ENCODE peak calls at places on chromosomes 7 and 10, in four cellular contexts. One of them, this sample, is unnamed.

GRCh38 chr10:72234560-72235095 is 18.6 kb upstream of the ASCC1 start:
- DNase-seq in MM.1S: no peak
- DNase-seq in left ventricle myocardium inferior: no peak
- DNase-seq in GM13977: no peak
- DNase-seq in this sample: no peak

GRCh38 chr7:36236073-36236472 is 83.0 kb downstream of the EEPD1 start:
- DNase-seq in left ventricle myocardium inferior: no peak
- DNase-seq in GM13977: no peak
- DNase-seq in MM.1S: no peak
- DNase-seq in this sample: no peak

GRCh38 chr10:30373596-30374327 is 24.7 kb upstream of the MTPAP start:
- DNase-seq in MM.1S: no peak
- DNase-seq in GM13977: no peak
- DNase-seq in left ventricle myocardium inferior: no peak
- DNase-seq in this sample: no peak

GRCh38 chr7:103048833-103049232 is 25.8 kb downstream of the FBXL13 start:
- DNase-seq in GM13977: no peak
- DNase-seq in MM.1S: no peak
- DNase-seq in left ventricle myocardium inferior: no peak
- DNase-seq in this sample: no peak

GRCh38 chr7:69643708-69644445 is 45.6 kb downstream of the AUTS2 start:
- DNase-seq in GM13977: no peak
- DNase-seq in MM.1S: no peak
- DNase-seq in left ventricle myocardium inferior: no peak
- DNase-seq in this sample: no peak

GRCh38 chr10:31838709-31839108 is 89.9 kb downstream of the ARHGAP12 start:
- DNase-seq in left ventricle myocardium inferior: no peak
- DNase-seq in GM13977: no peak
- DNase-seq in MM.1S: no peak
- DNase-seq in this sample: no peak

GRCh38 chr10:35903021-35903420 is 260.9 kb upstream of the FZD8 start:
- DNase-seq in MM.1S: no peak
- DNase-seq in left ventricle myocardium inferior: no peak
- DNase-seq in GM13977: no peak
- DNase-seq in this sample: no peak

GRCh38 chr10:101292194-101293006 is 61.6 kb upstream of the BTRC start:
- DNase-seq in left ventricle myocardium inferior: peak
- DNase-seq in GM13977: no peak
- DNase-seq in MM.1S: no peak
- DNase-seq in this sample: no peak

GRCh38 chr7:69932034-69932628 is 333.9 kb downstream of the AUTS2 start:
- DNase-seq in GM13977: no peak
- DNase-seq in left ventricle myocardium inferior: no peak
- DNase-seq in MM.1S: no peak
- DNase-seq in this sample: no peak

DNA sequence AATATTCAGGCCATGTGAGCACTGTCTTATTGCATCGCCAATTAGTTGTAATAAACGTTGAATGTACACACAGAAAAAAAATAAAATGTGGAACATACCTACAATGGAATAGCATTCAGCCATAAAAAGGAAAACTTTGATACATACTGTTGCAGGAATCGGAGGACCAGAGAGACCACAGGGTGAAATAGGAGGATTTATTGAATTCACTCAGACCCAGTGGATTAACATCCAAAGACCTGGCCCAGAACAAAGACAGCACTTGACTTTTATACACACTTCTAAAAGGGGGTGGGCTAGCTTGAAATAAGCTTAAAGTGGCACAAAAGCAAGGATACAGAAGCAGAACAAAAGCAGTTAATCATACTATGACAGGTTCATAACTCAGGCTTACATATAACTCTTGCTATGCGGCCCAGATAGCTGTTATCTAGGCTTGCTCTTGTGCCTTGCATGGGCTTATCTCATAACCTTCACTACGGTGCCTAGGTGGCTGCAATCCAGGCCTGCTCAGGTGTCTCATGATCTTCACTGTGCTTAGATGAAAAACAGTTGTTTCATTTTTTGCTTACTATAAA is 292.2 kb upstream of the TAC1 start:
- DNase-seq in left ventricle myocardium inferior: no peak
- DNase-seq in GM13977: no peak
- DNase-seq in MM.1S: no peak
- DNase-seq in this sample: no peak
- TF ChIP-seq CTCF in left ventricle myocardium inferior: no peak
- TF ChIP-seq CTCF in GM13977: no peak
- TF ChIP-seq CTCF in MM.1S: no peak
- TF ChIP-seq CTCF in this sample: no peak

GRCh38 chr10:112872728-112873127 is 77.3 kb upstream of the TCF7L2 start:
- DNase-seq in MM.1S: no peak
- DNase-seq in GM13977: no peak
- DNase-seq in left ventricle myocardium inferior: no peak
- DNase-seq in this sample: no peak
- TF ChIP-seq CTCF in MM.1S: peak
- TF ChIP-seq CTCF in GM13977: peak
- TF ChIP-seq CTCF in left ventricle myocardium inferior: no peak
- TF ChIP-seq CTCF in this sample: peak

GRCh38 chr10:96468845-96469244 is 44.9 kb downstream of the TLL2 start:
- DNase-seq in left ventricle myocardium inferior: no peak
- DNase-seq in MM.1S: no peak
- DNase-seq in GM13977: no peak
- DNase-seq in this sample: no peak

GRCh38 chr10:96473866-96474265 is 39.9 kb downstream of the TLL2 start:
- DNase-seq in MM.1S: no peak
- DNase-seq in left ventricle myocardium inferior: no peak
- DNase-seq in GM13977: no peak
- DNase-seq in this sample: peak

GRCh38 chr10:96465599-96465998 is 48.1 kb downstream of the TLL2 start:
- DNase-seq in GM13977: no peak
- DNase-seq in MM.1S: no peak
- DNase-seq in left ventricle myocardium inferior: no peak
- DNase-seq in this sample: no peak

GRCh38 chr10:96470108-96470743 is 43.5 kb downstream of the TLL2 start:
- DNase-seq in left ventricle myocardium inferior: no peak
- DNase-seq in MM.1S: peak
- DNase-seq in GM13977: peak
- DNase-seq in this sample: no peak
- TF ChIP-seq CTCF in left ventricle myocardium inferior: peak
- TF ChIP-seq CTCF in MM.1S: peak
- TF ChIP-seq CTCF in GM13977: peak
- TF ChIP-seq CTCF in this sample: peak

DNA sequence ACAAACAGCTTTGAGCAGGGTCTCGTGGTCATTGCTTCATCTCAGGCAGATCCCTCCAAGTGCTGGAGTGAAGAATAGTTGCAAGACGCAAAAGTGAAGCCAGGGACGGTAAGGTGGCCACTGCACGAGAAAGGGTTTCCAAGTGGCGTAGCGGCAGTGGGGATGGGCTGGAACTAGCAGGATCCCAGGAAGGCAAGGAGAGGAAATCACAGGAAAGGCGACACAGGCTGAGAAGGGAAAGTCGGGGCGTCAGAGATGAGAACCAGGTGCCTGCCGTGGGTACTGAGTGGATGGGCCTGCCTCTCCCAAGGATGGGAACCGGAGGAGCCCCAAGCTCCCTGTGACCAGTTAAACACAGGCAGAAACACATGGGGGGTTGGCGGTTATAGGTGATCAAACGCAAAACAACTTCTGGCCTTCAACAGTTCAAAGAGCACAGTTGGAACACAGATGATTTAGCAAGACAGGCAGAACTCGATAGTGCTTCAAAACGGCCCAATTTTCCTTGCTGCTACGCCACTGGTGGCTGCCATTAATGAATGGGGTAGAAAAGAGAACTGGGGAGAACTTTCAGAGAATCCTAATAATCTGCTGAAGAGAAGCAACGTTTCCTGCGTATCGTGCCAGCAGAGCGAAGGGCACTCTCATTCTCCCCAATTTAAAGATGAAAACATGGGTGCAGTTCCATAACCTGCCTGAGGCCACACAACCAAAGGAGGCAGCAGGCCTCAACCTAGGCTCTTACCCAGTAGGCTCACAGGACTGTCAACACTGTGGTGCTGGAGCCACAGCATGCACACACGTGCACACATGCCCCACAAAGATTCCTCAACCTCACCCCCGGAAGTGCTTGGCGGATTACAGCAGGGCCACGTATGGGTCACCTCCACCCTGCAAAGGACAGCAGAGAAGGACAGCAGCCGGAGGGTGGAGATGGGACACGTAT is 61.9 kb downstream of the MAD1L1 start:
- DNase-seq in MM.1S: no peak
- DNase-seq in GM13977: no peak
- DNase-seq in left ventricle myocardium inferior: no peak
- DNase-seq in this sample: no peak
- TF ChIP-seq CTCF in MM.1S: no peak
- TF ChIP-seq CTCF in GM13977: no peak
- TF ChIP-seq CTCF in left ventricle myocardium inferior: no peak
- TF ChIP-seq CTCF in this sample: no peak

DNA sequence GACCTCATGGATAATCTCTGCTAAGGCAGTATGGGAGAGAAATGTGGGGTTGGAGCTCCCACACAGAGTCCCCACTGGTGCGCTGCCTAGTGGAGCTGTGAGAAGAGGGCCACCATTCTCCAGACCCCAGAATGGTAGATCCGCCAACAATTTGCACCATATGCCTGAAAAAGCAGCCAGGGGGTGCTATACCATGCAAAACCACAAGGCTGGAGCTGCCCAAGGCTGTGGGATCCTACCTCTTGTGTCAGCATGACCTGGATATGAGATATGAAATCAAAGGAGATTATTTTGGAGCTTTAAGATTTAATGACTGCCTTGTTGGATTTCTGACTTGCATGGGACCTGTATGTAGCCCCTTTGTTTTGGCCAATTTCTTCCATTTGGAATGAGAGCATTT is 27.0 kb upstream of the SAMD9L start:
- DNase-seq in GM13977: no peak
- DNase-seq in left ventricle myocardium inferior: no peak
- DNase-seq in MM.1S: no peak
- DNase-seq in this sample: no peak
- TF ChIP-seq CTCF in GM13977: no peak
- TF ChIP-seq CTCF in left ventricle myocardium inferior: no peak
- TF ChIP-seq CTCF in MM.1S: no peak
- TF ChIP-seq CTCF in this sample: no peak

GRCh38 chr7:44967571-44968446 is 11.0 kb downstream of the MYO1G start:
- DNase-seq in left ventricle myocardium inferior: no peak
- DNase-seq in MM.1S: no peak
- DNase-seq in GM13977: no peak
- DNase-seq in this sample: no peak
- TF ChIP-seq CTCF in left ventricle myocardium inferior: peak
- TF ChIP-seq CTCF in MM.1S: peak
- TF ChIP-seq CTCF in GM13977: no peak
- TF ChIP-seq CTCF in this sample: peak

GRCh38 chr10:132163278-132163765 is 23.4 kb upstream of the DPYSL4 start:
- DNase-seq in GM13977: peak
- DNase-seq in MM.1S: no peak
- DNase-seq in left ventricle myocardium inferior: no peak
- DNase-seq in this sample: no peak
- TF ChIP-seq CTCF in GM13977: no peak
- TF ChIP-seq CTCF in MM.1S: peak
- TF ChIP-seq CTCF in left ventricle myocardium inferior: peak
- TF ChIP-seq CTCF in this sample: no peak

GRCh38 chr7:101595766-101596537 is 33.1 kb downstream of the MYL10 start:
- DNase-seq in GM13977: no peak
- DNase-seq in left ventricle myocardium inferior: no peak
- DNase-seq in MM.1S: no peak
- DNase-seq in this sample: no peak
- TF ChIP-seq CTCF in GM13977: no peak
- TF ChIP-seq CTCF in left ventricle myocardium inferior: no peak
- TF ChIP-seq CTCF in MM.1S: no peak
- TF ChIP-seq CTCF in this sample: no peak

DNA sequence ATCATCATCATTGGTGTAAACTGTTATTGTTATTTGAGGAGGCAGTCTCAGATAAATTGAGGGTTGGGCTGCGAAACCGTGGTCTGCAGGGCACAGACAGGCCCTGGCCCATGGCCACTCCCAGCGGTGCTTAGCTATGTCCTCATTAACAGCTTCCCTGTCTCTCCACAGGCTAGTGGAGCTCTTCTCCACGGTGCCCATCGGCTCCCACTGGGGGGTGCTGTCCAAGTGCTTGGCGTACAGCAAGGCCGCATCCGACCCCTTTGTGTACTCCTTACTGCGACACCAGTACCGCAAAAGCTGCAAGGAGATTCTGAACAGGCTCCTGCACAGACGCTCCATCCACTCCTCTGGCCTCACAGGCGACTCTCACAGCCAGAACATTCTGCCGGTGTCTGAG is 21.6 kb downstream of the GPR26 start:
- DNase-seq in GM13977: no peak
- DNase-seq in left ventricle myocardium inferior: no peak
- DNase-seq in MM.1S: no peak
- DNase-seq in this sample: no peak
- TF ChIP-seq CTCF in GM13977: no peak
- TF ChIP-seq CTCF in left ventricle myocardium inferior: no peak
- TF ChIP-seq CTCF in MM.1S: no peak
- TF ChIP-seq CTCF in this sample: no peak

GRCh38 chr10:70035531-70035930 is 17.1 kb upstream of the MACROH2A2 start:
- DNase-seq in left ventricle myocardium inferior: no peak
- DNase-seq in GM13977: no peak
- DNase-seq in MM.1S: no peak
- DNase-seq in this sample: no peak
- TF ChIP-seq CTCF in left ventricle myocardium inferior: no peak
- TF ChIP-seq CTCF in GM13977: no peak
- TF ChIP-seq CTCF in MM.1S: no peak
- TF ChIP-seq CTCF in this sample: no peak